ENCODE peak calls at places on chromosomes 5 and 9, in eight cellular contexts. D is effector memory CD4-positive, alpha-beta T cell; X is heart left ventricle; E is heart right ventricle; S is transverse colon; O is Karpas-422; C is A549; Y is mammary epithelial cell. Z is an unnamed sample.

GRCh38 chr5:59923465-59923864 is 29.9 kb upstream of the PDE4D start:
- DNase-seq in C (no peak), S (no peak), D (no peak), E (no peak), X (no peak), O (no peak), Y (peak; percentile 4), Z (no peak)

GRCh38 chr9:135486267-135487065 is 6.9 kb downstream of the PPP1R26 start:
- DNase-seq in S (no peak), E (no peak), Y (no peak), O (no peak), C (no peak), D (no peak), X (no peak), Z (no peak)

GRCh38 chr5:75435101-75435500 is 76.3 kb downstream of the CERT1 start:
- DNase-seq in O (no peak), E (no peak), X (no peak), Y (no peak), D (no peak), C (no peak), S (no peak), Z (no peak)

GRCh38 chr5:26872337-26872736 is 166.0 kb downstream of the CDH9 start:
- DNase-seq in Y (peak; percentile 0), D (no peak), C (no peak), S (no peak), E (no peak), O (peak; percentile 12), X (no peak), Z (no peak)

GRCh38 chr5:74490814-74491213 is 149.7 kb downstream of the ENC1 start:
- DNase-seq in X (no peak), D (no peak), E (no peak), O (peak; percentile 87), Y (no peak), S (no peak), C (no peak), Z (no peak)

GRCh38 chr5:74798977-74799911 is 32.2 kb downstream of the NSA2 start:
- DNase-seq in C (no peak), Y (peak; percentile 19), O (no peak), D (no peak), E (no peak), X (no peak), S (no peak), Z (no peak)

GRCh38 chr9:114216976-114217375 is 61.6 kb downstream of the COL27A1 start:
- DNase-seq in E (no peak), O (no peak), C (no peak), Y (no peak), D (no peak), S (no peak), X (no peak), Z (no peak)

GRCh38 chr5:14035859-14036440 is 91.5 kb upstream of the DNAH5 start:
- DNase-seq in E (no peak), C (peak; percentile 95), S (peak; percentile 12), O (peak; percentile 41), Y (peak; percentile 99), X (peak; percentile 35), D (no peak), Z (no peak)

GRCh38 chr5:120463991-120464626 is at the start of gene PRR16:
- DNase-seq in Y (peak; percentile 65), E (peak; percentile 69), X (peak; percentile 61), C (peak; percentile 40), O (no peak), D (no peak), S (peak; percentile 13), Z (no peak)

GRCh38 chr9:99134893-99135341 is 30.0 kb downstream of the TGFBR1 start:
- DNase-seq in E (no peak), X (no peak), Y (peak; percentile 50), S (no peak), C (no peak), O (no peak), D (no peak), Z (peak; percentile 37)
- H3K4me3 ChIP-seq in E (no peak overlapping the region), X (no peak overlapping the region), Y (no peak overlapping the region), S (no peak overlapping the region), C (no peak overlapping the region), O (no peak overlapping the region), D (peak overlapping the region; percentile 17), Z (no peak overlapping the region)

GRCh38 chr5:134206627-134207160 is 19.2 kb downstream of the PPP2CA start:
- DNase-seq in C (no peak), E (no peak), Y (no peak), O (no peak), S (no peak), X (no peak), D (no peak), Z (no peak)

DNA sequence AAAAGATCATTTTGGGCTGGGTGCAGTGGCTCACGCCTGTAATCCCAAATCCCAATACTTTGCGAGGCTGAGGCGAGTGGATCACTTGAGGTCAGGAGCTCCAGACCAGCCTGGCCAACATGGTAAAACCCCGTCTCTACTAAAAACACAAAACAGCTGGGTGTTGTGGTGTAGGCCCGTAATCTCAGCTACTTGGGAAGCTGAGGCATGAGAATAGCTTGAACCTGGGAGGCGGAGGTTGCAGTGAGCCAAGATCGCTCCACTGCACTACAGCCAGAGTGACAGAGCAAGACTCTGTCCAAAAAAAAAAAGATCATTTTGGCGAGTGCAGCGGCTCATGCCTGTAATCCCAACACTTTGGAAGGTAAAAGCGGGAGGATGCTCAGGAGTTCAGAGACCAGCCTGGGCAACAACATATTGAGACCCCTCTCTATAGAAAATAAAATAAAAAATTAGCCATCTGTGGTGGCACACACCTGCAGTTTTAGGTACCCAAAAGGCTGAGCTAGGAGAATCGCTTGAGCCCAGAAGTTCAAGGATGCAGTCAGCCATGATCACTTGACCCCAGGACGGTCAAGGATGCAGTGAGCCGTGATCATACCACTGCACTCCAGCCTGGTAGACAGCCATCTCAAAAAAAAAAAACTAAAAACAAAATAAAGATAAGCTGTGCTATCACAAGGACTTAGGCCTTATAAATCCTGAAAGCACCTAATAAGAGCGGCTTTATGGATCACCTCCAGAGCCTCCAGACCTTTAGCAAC is 16.2 kb downstream of the PPP2CA start:
- DNase-seq in C (no peak), D (no peak), Y (no peak), X (no peak), S (no peak), O (no peak), E (no peak), Z (no peak)
- H3K4me1 ChIP-seq in C (no peaks in the 10 kb centered on the region), D (peaks cover 11% of the 10 kb centered on the region), Y (no peaks in the 10 kb centered on the region), X (peaks cover 42% of the 10 kb centered on the region), S (peaks cover 4% of the 10 kb centered on the region), O (peaks cover 13% of the 10 kb centered on the region), E (peaks cover 69% of the 10 kb centered on the region), Z (peaks cover 62% of the 10 kb centered on the region)

DNA sequence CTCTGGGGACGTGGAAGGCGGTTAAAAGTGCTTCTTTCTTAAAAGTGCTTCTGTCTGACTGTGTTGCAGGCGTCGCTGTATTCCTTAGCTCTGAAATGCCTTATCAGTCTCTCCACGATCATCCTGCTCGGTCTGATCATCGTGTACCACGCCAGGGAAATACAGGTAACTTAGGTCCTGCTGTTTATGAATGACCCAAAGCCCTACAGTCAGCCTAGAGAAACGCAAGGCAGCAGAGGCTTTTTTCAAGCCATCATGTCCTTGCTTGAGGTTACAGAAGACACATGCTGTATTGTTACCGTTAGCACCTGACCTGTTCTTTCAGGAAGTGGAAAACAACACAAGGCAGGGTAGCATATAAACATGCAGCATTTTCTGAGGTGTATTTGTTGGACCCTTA is 2.0 kb downstream of the KCNN2 start:
- DNase-seq in S (no peak), Y (no peak), X (no peak), C (no peak), D (no peak), E (no peak), O (no peak), Z (no peak)
- H3K4me3 ChIP-seq in S (no peak overlapping the region), Y (no peak overlapping the region), X (no peak overlapping the region), C (no peak overlapping the region), D (no peak overlapping the region), E (peak overlapping the region; percentile 86), O (no peak overlapping the region), Z (no peak overlapping the region)

DNA sequence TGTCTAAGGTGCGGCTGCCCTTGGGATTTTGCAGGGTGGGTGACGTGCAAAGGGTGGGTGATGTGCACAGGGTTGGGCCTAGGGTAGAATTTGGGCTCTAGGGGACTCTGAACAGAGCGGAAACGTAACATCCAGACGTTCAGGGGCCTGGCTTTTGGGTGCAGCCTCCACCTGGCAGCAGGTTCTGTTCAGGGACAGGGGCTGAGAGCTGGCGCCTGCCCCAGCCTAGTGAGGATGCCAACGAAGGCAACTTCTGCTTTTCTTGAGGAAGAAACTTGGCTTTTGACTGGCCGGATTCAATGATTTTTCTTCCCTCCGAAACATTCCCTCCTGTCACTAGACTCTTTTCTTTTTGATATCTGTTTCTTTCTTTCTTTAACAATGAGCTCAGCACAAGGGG is 38.7 kb upstream of the SLC6A19 start:
- DNase-seq in O (no peak), Y (no peak), X (no peak), S (no peak), E (peak; percentile 4), D (no peak), C (no peak), Z (no peak)
- H3K4me1 ChIP-seq in O (no peaks in the 10 kb centered on the region), Y (peaks cover 16% of the 10 kb centered on the region), X (no peaks in the 10 kb centered on the region), S (peaks cover 3% of the 10 kb centered on the region), E (peaks cover 11% of the 10 kb centered on the region), D (no peaks in the 10 kb centered on the region), C (peaks cover 15% of the 10 kb centered on the region), Z (peaks cover 3% of the 10 kb centered on the region)

DNA sequence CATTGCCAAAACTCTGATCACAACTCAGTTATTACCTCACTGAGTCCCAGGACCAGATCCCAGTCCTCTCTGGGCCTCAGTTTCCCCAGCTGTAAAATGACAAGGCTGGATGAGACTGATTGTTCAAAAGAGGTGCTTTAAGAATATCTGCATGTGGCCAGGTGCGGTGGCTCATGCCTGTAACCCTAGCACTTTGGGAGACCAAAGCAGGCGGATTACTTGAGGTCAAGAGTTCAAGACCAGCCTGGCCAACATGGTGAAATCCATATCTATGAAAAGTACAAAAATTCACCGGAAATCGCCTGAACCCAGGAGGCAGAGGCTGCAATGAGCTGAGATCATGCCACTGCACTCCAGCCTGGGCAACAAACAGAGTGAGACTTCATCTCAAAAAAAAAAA is 8.3 kb downstream of the ATOX1 start:
- DNase-seq in Y (no peak), S (no peak), C (no peak), D (no peak), E (no peak), X (no peak), O (no peak), Z (no peak)
- H3K4me3 ChIP-seq in Y (no peak overlapping the region), S (no peak overlapping the region), C (no peak overlapping the region), D (no peak overlapping the region), E (no peak overlapping the region), X (no peak overlapping the region), O (no peak overlapping the region), Z (no peak overlapping the region)

Z was measured in CD8-positive, alpha-beta T cell.